ENCODE peak calls at places on chromosomes 12 and 14, in eight cellular contexts. Z, J, N, G, O, Y, K and B are unnamed samples.

GRCh38 chr12:27177716-27178115 is 66.4 kb upstream of the STK38L start:
- DNase-seq in Z (no peak), J (no peak), N (no peak), G (no peak), O (no peak), Y (no peak), K (no peak), B (no peak)

GRCh38 chr12:92673756-92674155 is 29.0 kb upstream of the PLEKHG7 start:
- DNase-seq in Z (no peak), J (no peak), N (no peak), G (no peak), O (no peak), Y (no peak), K (no peak), B (no peak)

GRCh38 chr14:58467575-58467974 is 40.1 kb downstream of the KIAA0586 start:
- DNase-seq in Z (no peak), J (no peak), N (no peak), G (no peak), O (no peak), Y (no peak), K (no peak), B (no peak)

GRCh38 chr12:48883305-48884171 is 17.9 kb upstream of the RND1 start:
- DNase-seq in Z (no peak), J (no peak), N (no peak), G (no peak), O (no peak), Y (peak), K (peak), B (no peak)

GRCh38 chr12:8154526-8154925 is 2.3 kb upstream of the ZNF705A start:
- DNase-seq in Z (peak), J (no peak), N (no peak), G (no peak), O (no peak), Y (no peak), K (no peak), B (no peak)

GRCh38 chr12:114687802-114688201 is 3.8 kb upstream of the TBX3 start:
- DNase-seq in Z (no peak), J (no peak), N (no peak), G (no peak), O (no peak), Y (no peak), K (peak), B (no peak)

GRCh38 chr14:106802413-106803364 is 1276.3 kb downstream of the TMEM121 start:
- DNase-seq in Z (no peak), J (no peak), N (no peak), G (no peak), O (peak), Y (no peak), K (peak), B (no peak)

GRCh38 chr12:25861226-25861625 is 97.3 kb upstream of the RASSF8 start:
- DNase-seq in Z (no peak), J (no peak), N (no peak), G (no peak), O (no peak), Y (no peak), K (no peak), B (no peak)

GRCh38 chr12:27552886-27553560 is 29.0 kb downstream of the PPFIBP1 start:
- DNase-seq in Z (no peak), J (no peak), N (no peak), G (no peak), O (no peak), Y (no peak), K (no peak), B (no peak)

GRCh38 chr12:99495797-99496196 is 151.8 kb upstream of the GARIN6 start:
- DNase-seq in Z (no peak), J (no peak), N (no peak), G (no peak), O (no peak), Y (no peak), K (no peak), B (no peak)

GRCh38 chr14:50260511-50260910 is 29.1 kb upstream of the SOS2 start:
- DNase-seq in Z (peak), J (no peak), N (no peak), G (no peak), O (no peak), Y (no peak), K (peak), B (no peak)

GRCh38 chr14:69137456-69138188 is 15.3 kb downstream of the DCAF5 start:
- DNase-seq in Z (no peak), J (no peak), N (no peak), G (no peak), O (no peak), Y (no peak), K (no peak), B (no peak)

GRCh38 chr12:120265203-120265482 is 387 bp downstream of the PXN start:
- DNase-seq in Z (no peak), J (no peak), N (no peak), G (no peak), O (no peak), Y (no peak), K (no peak), B (peak)

GRCh38 chr12:120262852-120263724 is 2.4 kb downstream of the PXN start:
- DNase-seq in Z (no peak), J (no peak), N (no peak), G (no peak), O (no peak), Y (peak), K (peak), B (peak)

GRCh38 chr12:120264511-120265202 is 873 bp downstream of the PXN start:
- DNase-seq in Z (no peak), J (no peak), N (no peak), G (no peak), O (no peak), Y (no peak), K (no peak), B (no peak)

GRCh38 chr12:120263725-120264040 is 1.8 kb downstream of the PXN start:
- DNase-seq in Z (no peak), J (no peak), N (no peak), G (no peak), O (no peak), Y (no peak), K (no peak), B (no peak)

GRCh38 chr12:120264086-120264485 is 1.4 kb downstream of the PXN start:
- DNase-seq in Z (no peak), J (no peak), N (no peak), G (no peak), O (no peak), Y (no peak), K (no peak), B (no peak)
- H3K27ac ChIP-seq in Z (peak), J (peak), N (peak), G (no peak), O (peak), Y (peak), K (no peak), B (peak)

GRCh38 chr14:74465335-74465734 is 27.8 kb downstream of the NPC2 start:
- DNase-seq in Z (no peak), J (no peak), N (no peak), G (no peak), O (no peak), Y (no peak), K (no peak), B (no peak)
- H3K4me3 ChIP-seq in Z (no peak), J (no peak), N (no peak), G (no peak), O (no peak), Y (no peak), K (no peak), B (no peak)

GRCh38 chr12:75781532-75782046 is 250.0 kb downstream of the PHLDA1 start:
- DNase-seq in Z (no peak), J (no peak), N (no peak), G (no peak), O (no peak), Y (no peak), K (no peak), B (no peak)
- H3K27ac ChIP-seq in Z (no peak), J (no peak), N (no peak), G (no peak), O (no peak), Y (peak), K (no peak), B (no peak)

GRCh38 chr12:131348226-131349010 is 362.5 kb upstream of the SFSWAP start:
- DNase-seq in Z (no peak), J (no peak), N (no peak), G (peak), O (no peak), Y (peak), K (peak), B (no peak)

GRCh38 chr12:131350943-131351318 is 360.0 kb upstream of the SFSWAP start:
- DNase-seq in Z (no peak), J (no peak), N (no peak), G (no peak), O (no peak), Y (peak), K (no peak), B (no peak)

GRCh38 chr12:131347732-131348131 is 363.2 kb upstream of the SFSWAP start:
- DNase-seq in Z (no peak), J (no peak), N (no peak), G (no peak), O (no peak), Y (no peak), K (no peak), B (no peak)

GRCh38 chr12:131351319-131352028 is 359.4 kb upstream of the SFSWAP start:
- DNase-seq in Z (no peak), J (no peak), N (no peak), G (no peak), O (no peak), Y (no peak), K (peak), B (no peak)

GRCh38 chr12:131349397-131350127 is 361.3 kb upstream of the SFSWAP start:
- DNase-seq in Z (no peak), J (no peak), N (no peak), G (no peak), O (no peak), Y (peak), K (peak), B (no peak)
- H3K4me3 ChIP-seq in Z (no peak), J (no peak), N (no peak), G (no peak), O (no peak), Y (no peak), K (no peak), B (no peak)

DNA sequence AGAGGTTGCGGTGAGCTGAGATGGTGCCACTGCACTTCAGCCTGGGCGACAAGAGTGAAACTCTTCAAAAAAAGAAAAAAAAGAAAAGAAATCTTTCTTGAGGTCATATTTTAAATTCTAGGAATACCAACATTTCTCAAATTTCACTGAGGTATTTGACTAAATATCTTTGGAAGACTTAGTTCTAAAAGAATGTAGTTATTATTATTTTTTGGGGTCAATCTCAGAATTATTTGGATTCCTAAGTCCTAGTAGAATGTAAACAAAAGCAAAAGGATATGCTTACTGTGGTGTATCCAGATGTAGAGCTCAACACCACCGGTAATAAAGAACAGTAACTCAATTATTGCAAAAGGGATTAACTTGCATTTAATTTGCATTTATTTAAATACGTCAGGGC is 25.0 kb downstream of the PRICKLE1 start:
- DNase-seq in Z (no peak), J (no peak), N (no peak), G (no peak), O (no peak), Y (no peak), K (no peak), B (no peak)
- H3K27ac ChIP-seq in Z (no peak), J (no peak), N (no peak), G (no peak), O (no peak), Y (no peak), K (no peak), B (no peak)

GRCh38 chr14:88554458-88555286 is at the start of gene PTPN21:
- DNase-seq in Z (no peak), J (no peak), N (no peak), G (no peak), O (peak), Y (peak), K (peak), B (peak)

GRCh38 chr14:88553886-88554457 is 835 bp downstream of the PTPN21 start:
- DNase-seq in Z (no peak), J (no peak), N (no peak), G (no peak), O (no peak), Y (no peak), K (no peak), B (no peak)

GRCh38 chr14:88551094-88551870 is 3.5 kb downstream of the PTPN21 start:
- DNase-seq in Z (no peak), J (no peak), N (no peak), G (no peak), O (peak), Y (peak), K (peak), B (peak)

GRCh38 chr14:88551936-88552565 is 2.8 kb downstream of the PTPN21 start:
- DNase-seq in Z (no peak), J (no peak), N (no peak), G (no peak), O (no peak), Y (no peak), K (peak), B (no peak)

DNA sequence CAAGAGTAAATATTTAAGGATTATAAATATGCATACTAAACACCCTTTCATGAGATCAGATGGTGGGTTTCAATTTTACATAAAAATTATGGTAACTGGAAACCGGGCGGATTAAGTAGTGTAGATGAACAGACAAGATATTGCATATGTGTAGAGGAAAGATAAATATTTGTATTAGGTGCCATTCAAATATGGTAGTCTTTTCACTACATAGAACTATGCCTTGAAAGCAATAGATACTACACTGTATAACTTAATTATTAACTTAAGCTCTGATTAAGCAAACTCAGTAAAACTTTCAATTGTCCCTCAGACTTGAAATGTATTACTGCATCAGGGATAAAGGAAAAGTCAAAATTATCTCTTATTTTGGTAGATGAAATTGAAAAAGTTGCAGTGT is 1.9 kb downstream of the PTPN21 start:
- DNase-seq in Z (no peak), J (no peak), N (no peak), G (no peak), O (no peak), Y (no peak), K (no peak), B (no peak)
- H3K4me3 ChIP-seq in Z (no peak), J (no peak), N (no peak), G (no peak), O (no peak), Y (no peak), K (peak), B (no peak)

DNA sequence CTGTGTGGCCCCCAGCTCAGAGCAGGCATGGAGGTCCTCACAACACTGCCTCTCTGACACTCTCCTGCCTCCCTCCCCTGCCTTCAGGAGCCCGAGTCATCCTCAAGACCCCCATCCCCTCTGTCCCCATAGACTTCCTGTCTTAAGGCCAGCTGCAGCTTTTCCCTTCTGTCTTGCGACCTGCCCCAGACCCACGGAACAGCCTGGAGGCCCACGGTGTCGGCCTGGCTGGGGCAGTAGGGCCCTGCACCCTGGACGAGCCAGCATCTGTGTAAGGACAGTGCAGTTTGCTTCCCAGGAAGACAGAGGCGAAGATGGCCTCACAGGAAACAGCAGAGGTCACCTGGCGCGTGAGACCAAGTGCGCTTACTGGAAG is 9.7 kb downstream of the TEDC1 start:
- DNase-seq in Z (no peak), J (no peak), N (no peak), G (no peak), O (no peak), Y (peak), K (no peak), B (no peak)
- H3K27ac ChIP-seq in Z (no peak), J (no peak), N (no peak), G (no peak), O (no peak), Y (no peak), K (peak), B (no peak)

GRCh38 chr12:130658561-130658960 is 57.5 kb downstream of the RIMBP2 start:
- DNase-seq in Z (no peak), J (no peak), N (no peak), G (no peak), O (no peak), Y (no peak), K (no peak), B (no peak)

GRCh38 chr12:130658106-130658505 is 58.0 kb downstream of the RIMBP2 start:
- DNase-seq in Z (no peak), J (no peak), N (no peak), G (no peak), O (no peak), Y (no peak), K (no peak), B (no peak)

GRCh38 chr12:130656411-130656810 is 59.7 kb downstream of the RIMBP2 start:
- DNase-seq in Z (no peak), J (no peak), N (no peak), G (no peak), O (no peak), Y (no peak), K (no peak), B (no peak)

GRCh38 chr12:130655010-130655409 is 61.1 kb downstream of the RIMBP2 start:
- DNase-seq in Z (no peak), J (no peak), N (no peak), G (no peak), O (peak), Y (no peak), K (no peak), B (peak)

GRCh38 chr12:130655881-130656280 is 60.2 kb downstream of the RIMBP2 start:
- DNase-seq in Z (no peak), J (no peak), N (no peak), G (no peak), O (no peak), Y (no peak), K (no peak), B (no peak)
- H3K4me3 ChIP-seq in Z (no peak), J (no peak), N (no peak), G (no peak), O (no peak), Y (no peak), K (no peak), B (no peak)